ENCODE peak calls at places on chromosomes 6 and 20, in four cellular contexts. One of them, this sample, is unnamed.

GRCh38 chr6:125066964-125067363 is 86.6 kb upstream of the TPD52L1 start:
- DNase-seq in skeletal muscle cell: peak
- DNase-seq in kidney glomerular epithelial cell: no peak
- DNase-seq in RWPE2: no peak
- DNase-seq in this sample: no peak

GRCh38 chr6:150751296-150751695 is 114.2 kb upstream of the MTHFD1L start:
- DNase-seq in skeletal muscle cell: no peak
- DNase-seq in kidney glomerular epithelial cell: no peak
- DNase-seq in RWPE2: no peak
- DNase-seq in this sample: no peak

GRCh38 chr6:24520929-24521546 is 26.3 kb downstream of the ALDH5A1 start:
- DNase-seq in skeletal muscle cell: no peak
- DNase-seq in kidney glomerular epithelial cell: peak
- DNase-seq in RWPE2: no peak
- DNase-seq in this sample: no peak

GRCh38 chr6:166422201-166422940 is 39.6 kb upstream of the MPC1 start:
- DNase-seq in skeletal muscle cell: no peak
- DNase-seq in kidney glomerular epithelial cell: no peak
- DNase-seq in RWPE2: no peak
- DNase-seq in this sample: no peak

GRCh38 chr6:123016431-123017110 is 20.5 kb downstream of the CLVS2 start:
- DNase-seq in skeletal muscle cell: no peak
- DNase-seq in kidney glomerular epithelial cell: no peak
- DNase-seq in RWPE2: no peak
- DNase-seq in this sample: no peak

GRCh38 chr6:152267967-152268845 is 369.0 kb downstream of the SYNE1 start:
- DNase-seq in skeletal muscle cell: no peak
- DNase-seq in kidney glomerular epithelial cell: peak
- DNase-seq in RWPE2: no peak
- DNase-seq in this sample: no peak

GRCh38 chr6:169723200-169723909 is 945 bp downstream of the PHF10 start:
- DNase-seq in RWPE2: no peak
- DNase-seq in skeletal muscle cell: no peak
- DNase-seq in kidney glomerular epithelial cell: peak
- DNase-seq in this sample: peak

GRCh38 chr20:41316602-41317535 is 662 bp downstream of the ZHX3 start:
- DNase-seq in skeletal muscle cell: no peak
- DNase-seq in RWPE2: peak
- DNase-seq in kidney glomerular epithelial cell: peak
- DNase-seq in this sample: peak

GRCh38 chr6:90469906-90470305 is 117.0 kb downstream of the MAP3K7 start:
- DNase-seq in kidney glomerular epithelial cell: no peak
- DNase-seq in RWPE2: no peak
- DNase-seq in skeletal muscle cell: peak
- DNase-seq in this sample: no peak

GRCh38 chr20:17735206-17735804 is 35.5 kb downstream of the BANF2 start:
- DNase-seq in kidney glomerular epithelial cell: no peak
- DNase-seq in skeletal muscle cell: no peak
- DNase-seq in RWPE2: no peak
- DNase-seq in this sample: no peak

GRCh38 chr20:1002682-1003561 is 811 bp upstream of the RSPO4 start:
- DNase-seq in skeletal muscle cell: no peak
- DNase-seq in RWPE2: no peak
- DNase-seq in kidney glomerular epithelial cell: no peak
- DNase-seq in this sample: no peak

GRCh38 chr6:17768388-17768787 is 61.7 kb upstream of the NUP153 start:
- DNase-seq in kidney glomerular epithelial cell: no peak
- DNase-seq in skeletal muscle cell: no peak
- DNase-seq in RWPE2: no peak
- DNase-seq in this sample: no peak

GRCh38 chr6:109455161-109455501 is 441 bp downstream of the MICAL1 start:
- DNase-seq in skeletal muscle cell: no peak
- DNase-seq in kidney glomerular epithelial cell: no peak
- DNase-seq in RWPE2: no peak
- DNase-seq in this sample: peak

GRCh38 chr6:129211626-129212025 is 328.7 kb downstream of the LAMA2 start:
- DNase-seq in kidney glomerular epithelial cell: no peak
- DNase-seq in RWPE2: no peak
- DNase-seq in skeletal muscle cell: no peak
- DNase-seq in this sample: no peak

GRCh38 chr6:136429681-136430080 is 120.5 kb downstream of the MAP7 start:
- DNase-seq in kidney glomerular epithelial cell: no peak
- DNase-seq in skeletal muscle cell: no peak
- DNase-seq in RWPE2: no peak
- DNase-seq in this sample: no peak

GRCh38 chr6:75493400-75494064 is at the start of gene FILIP1:
- DNase-seq in skeletal muscle cell: no peak
- DNase-seq in kidney glomerular epithelial cell: no peak
- DNase-seq in RWPE2: no peak
- DNase-seq in this sample: peak